ENCODE peak calls at places on chromosomes 2 and 18, in nine cellular contexts. J is PC-3, Z is GM23248, C is fibroblast of lung, I is trophoblast cell, U is endothelial cell of umbilical vein, B is K562, M is neural progenitor cell, H is MM.1S. Y is an unnamed sample. For H3K79me2 and H3K9me3, the result is how much of the 10 kb centered on the place peaks cover.

GRCh38 chr2:74366036-74366435 is 14.1 kb downstream of the DCTN1 start:
- DNase-seq in J (no peak), Z (no peak), C (no peak), I (no peak), U (no peak), B (no peak), M (no peak), H (no peak), Y (no peak)

GRCh38 chr2:178291703-178292102 is 97.4 kb downstream of the OSBPL6 start:
- DNase-seq in J (no peak), Z (no peak), C (no peak), I (no peak), U (no peak), B (no peak), M (no peak), H (no peak), Y (no peak)

GRCh38 chr2:137381731-137382130 is 582.5 kb upstream of the HNMT start:
- DNase-seq in J (no peak), Z (no peak), C (no peak), I (no peak), U (no peak), B (no peak), M (no peak), H (no peak), Y (no peak)

GRCh38 chr2:174580951-174581350 is 16.7 kb downstream of the WIPF1 start:
- DNase-seq in J (no peak), Z (no peak), C (no peak), I (no peak), U (no peak), B (no peak), M (no peak), H (no peak), Y (no peak)

GRCh38 chr18:61980355-61980754 is 87.5 kb upstream of the RNF152 start:
- DNase-seq in J (no peak), Z (no peak), C (no peak), I (no peak), U (no peak), B (no peak), M (no peak), H (peak), Y (no peak)

GRCh38 chr2:108570416-108570815 is 36.1 kb downstream of the LIMS1 start:
- DNase-seq in J (peak), Z (peak), C (peak), I (no peak), U (no peak), B (peak), M (no peak), H (no peak), Y (no peak)

GRCh38 chr2:143608758-143609157 is 479.5 kb downstream of the ARHGAP15 start:
- DNase-seq in J (no peak), Z (no peak), C (no peak), I (no peak), U (no peak), B (no peak), M (no peak), H (no peak), Y (no peak)

GRCh38 chr2:138356178-138356577 is 145.4 kb upstream of the SPOPL start:
- DNase-seq in J (no peak), Z (peak), C (peak), I (no peak), U (peak), B (no peak), M (no peak), H (no peak), Y (no peak)

GRCh38 chr2:99403524-99403923 is 66.3 kb downstream of the EIF5B start:
- DNase-seq in J (no peak), Z (peak), C (peak), I (peak), U (no peak), B (peak), M (no peak), H (no peak), Y (no peak)

GRCh38 chr2:225037374-225038075 is 4.7 kb downstream of the DOCK10 start:
- DNase-seq in J (no peak), Z (no peak), C (peak), I (no peak), U (no peak), B (no peak), M (no peak), H (no peak), Y (peak)

GRCh38 chr2:55883339-55883738 is 40.2 kb downstream of the EFEMP1 start:
- DNase-seq in J (no peak), Z (peak), C (peak), I (no peak), U (peak), B (no peak), M (no peak), H (no peak), Y (no peak)

GRCh38 chr18:10760986-10761385 is 235.2 kb downstream of the NAPG start:
- DNase-seq in J (no peak), Z (no peak), C (no peak), I (no peak), U (no peak), B (no peak), M (no peak), H (no peak), Y (no peak)

GRCh38 chr18:76633504-76634259 is 138.6 kb upstream of the ZNF516 start:
- DNase-seq in J (no peak), Z (no peak), C (no peak), I (no peak), U (no peak), B (no peak), M (no peak), H (no peak), Y (no peak)

GRCh38 chr2:54967759-54968365 is 82.4 kb downstream of the RTN4 start:
- DNase-seq in J (no peak), Z (no peak), C (no peak), I (no peak), U (no peak), B (no peak), M (no peak), H (no peak), Y (no peak)

GRCh38 chr2:108145551-108145950 is 94.2 kb upstream of the SULT1C3 start:
- DNase-seq in J (peak), Z (peak), C (peak), I (peak), U (no peak), B (no peak), M (no peak), H (no peak), Y (no peak)

GRCh38 chr2:148903946-148904345 is 28.9 kb downstream of the KIF5C start:
- DNase-seq in J (no peak), Z (no peak), C (no peak), I (no peak), U (no peak), B (no peak), M (no peak), H (no peak), Y (no peak)

GRCh38 chr2:168490916-168491605 is 35.0 kb downstream of the CERS6 start:
- DNase-seq in J (no peak), Z (peak), C (no peak), I (no peak), U (peak), B (peak), M (no peak), H (peak), Y (no peak)

GRCh38 chr2:10137053-10137843 is 14.7 kb downstream of the RRM2 start:
- DNase-seq in J (no peak), Z (peak), C (no peak), I (no peak), U (no peak), B (peak), M (no peak), H (no peak), Y (peak)

GRCh38 chr2:27977623-27978312 is 87.2 kb downstream of the BABAM2 start:
- DNase-seq in J (peak), Z (peak), C (peak), I (peak), U (peak), B (no peak), M (no peak), H (no peak), Y (no peak)

GRCh38 chr2:110800611-110801402 is 68.4 kb downstream of the ACOXL start:
- DNase-seq in J (no peak), Z (no peak), C (no peak), I (no peak), U (no peak), B (no peak), M (peak), H (no peak), Y (no peak)

GRCh38 chr2:171412571-171412970 is 21.2 kb downstream of the METTL8 start:
- DNase-seq in J (no peak), Z (peak), C (no peak), I (no peak), U (no peak), B (no peak), M (no peak), H (no peak), Y (no peak)

GRCh38 chr2:75292826-75293225 is 93.5 kb upstream of the TACR1 start:
- DNase-seq in J (peak), Z (peak), C (peak), I (no peak), U (peak), B (no peak), M (no peak), H (no peak), Y (no peak)

GRCh38 chr2:10235909-10236550 is 66.7 kb upstream of the HPCAL1 start:
- DNase-seq in J (no peak), Z (no peak), C (no peak), I (no peak), U (no peak), B (no peak), M (no peak), H (no peak), Y (no peak)

GRCh38 chr18:36419188-36419912 is 121.8 kb downstream of the FHOD3 start:
- DNase-seq in J (no peak), Z (no peak), C (no peak), I (no peak), U (no peak), B (no peak), M (no peak), H (no peak), Y (no peak)

GRCh38 chr2:128314348-128315121 is 4.1 kb downstream of the HS6ST1 start:
- DNase-seq in J (no peak), Z (no peak), C (no peak), I (no peak), U (no peak), B (no peak), M (no peak), H (no peak), Y (no peak)

GRCh38 chr2:96092896-96093295 is 23.5 kb downstream of the ADRA2B start:
- DNase-seq in J (no peak), Z (no peak), C (no peak), I (no peak), U (no peak), B (no peak), M (no peak), H (no peak), Y (no peak)

GRCh38 chr2:240520974-240521350 is 36.8 kb downstream of the ANKMY1 start:
- DNase-seq in J (no peak), Z (no peak), C (no peak), I (no peak), U (no peak), B (no peak), M (no peak), H (no peak), Y (no peak)

GRCh38 chr2:101349893-101350662 is 37.2 kb downstream of the CREG2 start:
- DNase-seq in J (peak), Z (peak), C (peak), I (no peak), U (no peak), B (no peak), M (no peak), H (peak), Y (no peak)

GRCh38 chr2:159968282-159968900 is 94.0 kb downstream of the PLA2R1 start:
- DNase-seq in J (peak), Z (peak), C (peak), I (peak), U (peak), B (peak), M (peak), H (peak), Y (peak)

GRCh38 chr2:42223067-42223636 is 54.0 kb downstream of the EML4 start:
- DNase-seq in J (no peak), Z (no peak), C (no peak), I (no peak), U (peak), B (no peak), M (no peak), H (no peak), Y (no peak)
- H3K79me2 ChIP-seq in J (under half), Z (half or more), C (under half), I (under half), U (under half), B (under half), M (half or more), H (half or more), Y (half or more)

GRCh38 chr18:59822612-59823275 is 77.1 kb upstream of the PMAIP1 start:
- DNase-seq in J (no peak), Z (peak), C (no peak), I (no peak), U (no peak), B (no peak), M (no peak), H (no peak), Y (no peak)
- H3K9ac ChIP-seq in J (no peak), Z (peak), C (no peak), I (no peak), U (no peak), B (no peak), M (no peak), H (no peak), Y (no peak)

DNA sequence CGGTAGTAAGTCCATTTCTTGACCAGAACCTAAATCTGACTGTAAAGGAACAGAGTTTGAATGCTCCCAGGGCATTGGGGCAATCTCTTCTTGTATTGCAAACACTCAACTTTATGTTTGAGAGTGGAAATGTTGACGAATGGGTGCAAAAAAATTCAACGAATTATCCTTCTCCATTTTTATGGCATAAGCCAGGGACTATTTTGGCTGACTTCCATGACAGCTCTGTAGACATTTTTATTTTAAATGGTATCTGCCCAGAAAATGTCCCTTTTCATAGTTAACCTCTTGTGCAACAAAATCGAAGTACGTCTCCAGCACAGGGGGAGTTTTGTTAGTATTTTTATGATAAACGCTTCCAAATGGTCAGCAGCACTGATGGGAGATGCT is 3.7 kb downstream of the MLPH start:
- DNase-seq in J (no peak), Z (no peak), C (no peak), I (no peak), U (no peak), B (no peak), M (no peak), H (no peak), Y (no peak)
- H3K9me3 ChIP-seq in J (under half), Z (under half), C (under half), I (under half), U (under half), B (under half), M (under half), H (under half), Y (under half)

GRCh38 chr18:49431563-49431962 is 28.9 kb downstream of the DYM start:
- DNase-seq in J (no peak), Z (no peak), C (peak), I (peak), U (no peak), B (no peak), M (no peak), H (no peak), Y (no peak)

GRCh38 chr18:49435170-49435569 is 25.3 kb downstream of the DYM start:
- DNase-seq in J (no peak), Z (no peak), C (no peak), I (no peak), U (no peak), B (no peak), M (no peak), H (no peak), Y (no peak)

GRCh38 chr18:49432602-49433001 is 27.8 kb downstream of the DYM start:
- DNase-seq in J (no peak), Z (no peak), C (no peak), I (no peak), U (no peak), B (no peak), M (no peak), H (no peak), Y (no peak)
- H3K79me2 ChIP-seq in J (under half), Z (half or more), C (under half), I (under half), U (under half), B (under half), M (under half), H (under half), Y (half or more)

DNA sequence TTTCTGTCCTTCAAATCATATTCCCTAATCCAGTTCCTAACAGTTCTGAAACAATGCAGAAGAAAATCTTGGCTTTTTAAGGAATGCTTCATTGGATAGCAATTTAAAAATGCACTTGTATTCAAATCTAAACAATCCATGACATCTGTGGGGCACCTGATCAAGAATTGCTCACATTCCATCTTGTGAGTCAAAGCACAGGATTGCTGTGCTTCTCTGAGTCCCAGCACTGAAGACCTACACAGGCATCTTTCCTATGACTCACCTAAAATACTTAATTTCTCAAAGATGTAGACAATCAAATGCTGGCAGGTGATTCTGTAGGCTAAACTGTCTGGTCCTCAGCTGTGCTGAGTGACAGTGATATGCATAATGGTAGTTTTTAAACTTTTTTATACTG is 10.1 kb upstream of the ATP8B1 start:
- DNase-seq in J (peak), Z (peak), C (peak), I (peak), U (peak), B (no peak), M (no peak), H (no peak), Y (no peak)
- H3K9ac ChIP-seq in J (no peak), Z (no peak), C (no peak), I (no peak), U (peak), B (no peak), M (no peak), H (no peak), Y (no peak)

DNA sequence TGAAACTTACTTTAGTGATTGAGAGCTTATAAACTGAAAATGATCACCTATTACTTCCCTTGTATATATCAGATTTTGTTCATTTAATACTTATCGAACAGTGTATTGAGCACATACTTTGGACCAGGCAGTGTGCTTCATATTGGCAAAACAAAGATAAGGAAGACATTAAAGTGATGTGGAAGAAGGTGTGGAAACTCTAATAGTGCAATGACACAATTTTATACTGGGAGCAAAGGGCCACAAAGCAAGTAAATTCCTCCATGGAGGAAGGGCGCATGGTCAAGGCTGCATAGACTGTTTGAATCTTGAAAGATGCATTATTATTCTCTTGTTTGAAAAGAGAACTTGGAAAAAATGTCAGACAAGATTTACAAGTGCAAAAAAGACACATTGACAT is 936.5 kb upstream of the DDX18 start:
- DNase-seq in J (no peak), Z (no peak), C (no peak), I (no peak), U (no peak), B (no peak), M (no peak), H (no peak), Y (no peak)
- H3K9me3 ChIP-seq in J (under half), Z (under half), C (under half), I (under half), U (under half), B (under half), M (under half), H (under half), Y (under half)

GRCh38 chr18:44682871-44683221 is 2.2 kb downstream of the SETBP1 start:
- DNase-seq in J (peak), Z (no peak), C (peak), I (no peak), U (no peak), B (no peak), M (peak), H (no peak), Y (no peak)
- H3K79me2 ChIP-seq in J (under half), Z (under half), C (under half), I (under half), U (under half), B (under half), M (half or more), H (half or more), Y (under half)

DNA sequence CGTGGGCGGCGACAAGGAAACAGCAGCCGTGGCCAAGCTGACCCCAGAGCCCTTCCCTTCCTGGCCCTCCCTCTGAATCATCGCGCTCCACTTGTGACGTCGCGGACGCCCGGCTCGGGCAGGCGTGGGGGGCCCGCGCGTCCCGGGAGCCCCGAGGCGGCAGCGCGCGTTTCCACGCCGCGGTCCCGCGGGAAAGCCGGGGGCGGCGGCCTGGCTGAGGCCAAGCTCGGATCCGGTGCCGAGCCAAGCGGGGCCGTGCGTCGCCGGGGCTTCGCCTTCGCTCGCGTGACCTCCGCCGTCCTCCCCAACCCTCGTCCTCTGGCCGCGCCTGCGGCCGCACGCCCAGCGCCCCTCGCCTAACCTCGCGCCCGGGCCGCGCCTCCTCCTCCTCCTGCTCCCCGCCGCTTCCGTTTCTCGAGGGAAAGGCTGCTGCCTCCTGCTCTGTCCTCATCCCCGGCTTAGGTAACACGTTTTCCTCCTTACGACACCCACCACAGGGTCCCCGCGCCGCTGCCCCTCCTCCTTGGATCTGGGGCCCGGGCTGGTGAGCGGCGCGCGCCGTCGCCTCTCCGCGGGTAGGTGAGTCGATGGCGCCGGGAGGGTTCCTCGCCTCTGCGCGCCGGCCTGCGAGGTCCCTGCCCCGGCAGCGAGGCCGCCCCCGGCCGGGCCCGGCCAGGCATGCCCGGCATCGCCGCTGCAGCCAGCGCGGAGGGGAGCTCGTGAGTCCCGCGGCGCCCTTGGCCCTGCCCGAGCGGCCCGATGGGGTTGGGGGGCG is at the start of gene INPP1:
- DNase-seq in J (peak), Z (peak), C (peak), I (peak), U (peak), B (no peak), M (peak), H (peak), Y (peak)
- H3K9ac ChIP-seq in J (peak), Z (peak), C (peak), I (peak), U (peak), B (no peak), M (no peak), H (peak), Y (peak)